ENCODE peak calls at places on chromosomes 7 and 10, in five cellular contexts. I is HCT116, L is tibial nerve, S is body of pancreas, T is H54. U is an unnamed sample.

GRCh38 chr10:49610015-49610734 is at the start of gene SLC18A3:
- DNase-seq in I (no peak), L (no peak), S (no peak), T (no peak), U (no peak)

GRCh38 chr7:148277042-148277660 is 313.4 kb upstream of the C7orf33 start:
- DNase-seq in I (no peak), L (no peak), S (no peak), T (no peak), U (no peak)

GRCh38 chr10:118615888-118616287 is 20.4 kb upstream of the PRLHR start:
- DNase-seq in I (peak), L (no peak), S (no peak), T (no peak), U (no peak)

GRCh38 chr10:69045441-69046300 is 42.2 kb upstream of the SRGN start:
- DNase-seq in I (no peak), L (no peak), S (no peak), T (no peak), U (no peak)

GRCh38 chr7:74000489-74001149 is 27.4 kb upstream of the ELN start:
- DNase-seq in I (no peak), L (no peak), S (no peak), T (no peak), U (no peak)

GRCh38 chr10:93475871-93476270 is 6.3 kb downstream of the MYOF start:
- DNase-seq in I (peak), L (no peak), S (no peak), T (no peak), U (no peak)

GRCh38 chr7:22860784-22861482 is 38.3 kb upstream of the TOMM7 start:
- DNase-seq in I (no peak), L (no peak), S (no peak), T (no peak), U (no peak)

GRCh38 chr10:100996678-100997363 is 2.8 kb upstream of the LZTS2 start:
- DNase-seq in I (no peak), L (no peak), S (peak), T (no peak), U (no peak)

GRCh38 chr10:122557516-122557915 is 3.0 kb upstream of the DMBT1 start:
- DNase-seq in I (peak), L (no peak), S (no peak), T (no peak), U (no peak)

GRCh38 chr10:7291487-7292113 is 119.2 kb downstream of the SFMBT2 start:
- DNase-seq in I (no peak), L (no peak), S (no peak), T (peak), U (no peak)

GRCh38 chr10:13053794-13054462 is 46.0 kb upstream of the OPTN start:
- DNase-seq in I (no peak), L (no peak), S (peak), T (no peak), U (no peak)

GRCh38 chr10:72935358-72935757 is 19.2 kb downstream of the PLA2G12B start:
- DNase-seq in I (peak), L (no peak), S (no peak), T (no peak), U (no peak)

GRCh38 chr10:75470901-75471300 is 39.5 kb downstream of the LRMDA start:
- DNase-seq in I (no peak), L (no peak), S (no peak), T (no peak), U (no peak)

GRCh38 chr7:56175086-56175760 is 59.0 kb upstream of the NUPR2 start:
- DNase-seq in I (no peak), L (no peak), S (peak), T (no peak), U (peak)

GRCh38 chr10:79178614-79179403 is 110.0 kb downstream of the ZMIZ1 start:
- DNase-seq in I (no peak), L (no peak), S (no peak), T (no peak), U (no peak)

GRCh38 chr10:114996542-114996941 is 58.5 kb downstream of the TRUB1 start:
- DNase-seq in I (no peak), L (no peak), S (no peak), T (no peak), U (no peak)

GRCh38 chr10:31320179-31320597 is 1.2 kb downstream of the ZEB1 start:
- DNase-seq in I (no peak), L (peak), S (peak), T (peak), U (no peak)

GRCh38 chr10:31319602-31320178 is 674 bp downstream of the ZEB1 start:
- DNase-seq in I (no peak), L (no peak), S (no peak), T (peak), U (no peak)

GRCh38 chr10:31321396-31321941 is 2.5 kb downstream of the ZEB1 start:
- DNase-seq in I (no peak), L (no peak), S (peak), T (no peak), U (no peak)

GRCh38 chr10:31318854-31319601 is at the start of gene ZEB1:
- DNase-seq in I (peak), L (peak), S (peak), T (peak), U (peak)

DNA sequence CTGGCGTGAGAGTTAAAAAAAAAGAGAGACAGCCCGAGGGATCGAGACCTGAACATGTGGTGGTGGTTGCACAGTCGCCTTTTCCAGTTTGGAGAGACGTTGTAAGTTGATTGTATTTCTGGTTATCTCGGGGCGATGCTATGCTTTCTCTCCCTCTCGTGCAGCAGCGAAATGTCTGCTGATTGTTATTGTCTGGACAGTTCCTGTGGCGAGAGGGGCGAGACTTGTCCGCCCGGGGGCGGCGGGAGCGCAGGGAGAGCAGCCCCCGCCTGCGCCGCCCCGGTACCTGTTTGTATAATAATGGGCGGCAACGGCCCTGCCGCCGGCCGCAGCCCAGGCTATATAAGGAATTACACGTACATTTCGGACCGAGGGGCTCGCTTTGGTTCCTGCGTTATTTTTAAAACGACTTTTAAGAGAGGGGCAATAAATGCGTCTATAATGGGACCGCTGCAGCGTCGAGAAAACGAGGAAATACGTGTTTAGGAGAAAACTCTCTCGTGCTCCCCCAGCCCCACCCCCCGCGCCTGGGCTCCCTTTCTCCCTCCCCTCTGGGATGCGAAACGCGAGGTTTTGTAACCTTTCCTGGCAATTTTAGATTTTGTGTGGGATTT is 1.7 kb downstream of the ZEB1 start:
- DNase-seq in I (no peak), L (peak), S (peak), T (peak), U (no peak)
- TF ChIP-seq POLR2A in I (no peak), L (no peak), S (no peak), T (no peak), U (no peak)

GRCh38 chr7:4995429-4995969 is 36.5 kb upstream of the MMD2 start:
- DNase-seq in I (no peak), L (no peak), S (no peak), T (no peak), U (no peak)
- TF ChIP-seq POLR2A in I (no peak), L (no peak), S (no peak), T (no peak), U (no peak)

GRCh38 chr7:2371329-2371728 is 16.7 kb downstream of the EIF3B start:
- DNase-seq in I (no peak), L (no peak), S (no peak), T (no peak), U (no peak)
- TF ChIP-seq POLR2A in I (no peak), L (no peak), S (no peak), T (no peak), U (no peak)

GRCh38 chr10:132331956-132332749 is at the start of gene LRRC27:
- DNase-seq in I (peak), L (peak), S (peak), T (peak), U (peak)
- TF ChIP-seq POLR2A in I (no peak), L (no peak), S (peak), T (peak), U (no peak)

DNA sequence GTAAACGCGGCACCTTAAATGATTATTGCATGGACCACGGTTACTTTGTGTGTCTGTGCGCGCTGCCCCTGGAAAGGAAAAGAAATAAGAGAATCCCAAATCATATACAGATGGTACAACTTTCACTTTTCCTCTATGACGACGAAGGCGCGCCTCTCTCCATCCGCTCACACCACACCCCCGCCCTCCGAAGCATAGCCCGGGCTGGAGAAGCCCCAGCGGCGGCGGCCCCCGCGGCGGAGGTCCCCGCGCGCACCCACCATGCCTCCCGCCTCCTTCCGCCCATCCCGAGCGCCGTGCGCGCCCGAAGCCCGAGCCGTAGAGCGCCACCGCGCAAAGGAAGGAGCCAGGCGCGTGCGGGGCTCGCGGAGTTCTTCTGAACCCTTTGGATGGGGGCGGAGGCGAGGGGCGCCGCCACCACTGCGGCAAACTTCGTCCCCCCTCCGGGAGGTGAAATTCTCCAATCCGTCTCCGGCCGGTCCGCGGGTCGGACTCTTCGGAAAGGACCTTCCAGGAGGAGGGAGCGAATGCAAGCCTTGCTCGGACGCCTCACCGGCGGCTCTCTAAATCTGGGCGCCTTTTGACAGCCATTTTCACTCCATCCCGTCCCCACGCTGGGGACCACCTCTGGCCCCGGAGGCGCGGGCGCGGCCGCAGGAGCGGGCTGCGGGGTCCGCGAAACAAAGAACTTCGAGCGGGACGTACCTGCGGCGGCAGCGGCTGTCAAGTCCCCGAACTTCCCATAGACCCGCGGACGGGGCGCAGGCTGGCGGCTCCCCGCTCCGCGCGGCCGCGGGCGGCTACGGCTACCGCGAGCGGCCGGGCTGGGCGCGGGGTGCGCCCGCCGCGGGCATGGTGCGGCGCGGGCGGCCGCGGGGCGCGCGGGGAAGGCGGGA is 495 bp downstream of the GLI3 start:
- DNase-seq in I (no peak), L (no peak), S (peak), T (peak), U (peak)
- TF ChIP-seq POLR2A in I (no peak), L (no peak), S (peak), T (peak), U (no peak)

DNA sequence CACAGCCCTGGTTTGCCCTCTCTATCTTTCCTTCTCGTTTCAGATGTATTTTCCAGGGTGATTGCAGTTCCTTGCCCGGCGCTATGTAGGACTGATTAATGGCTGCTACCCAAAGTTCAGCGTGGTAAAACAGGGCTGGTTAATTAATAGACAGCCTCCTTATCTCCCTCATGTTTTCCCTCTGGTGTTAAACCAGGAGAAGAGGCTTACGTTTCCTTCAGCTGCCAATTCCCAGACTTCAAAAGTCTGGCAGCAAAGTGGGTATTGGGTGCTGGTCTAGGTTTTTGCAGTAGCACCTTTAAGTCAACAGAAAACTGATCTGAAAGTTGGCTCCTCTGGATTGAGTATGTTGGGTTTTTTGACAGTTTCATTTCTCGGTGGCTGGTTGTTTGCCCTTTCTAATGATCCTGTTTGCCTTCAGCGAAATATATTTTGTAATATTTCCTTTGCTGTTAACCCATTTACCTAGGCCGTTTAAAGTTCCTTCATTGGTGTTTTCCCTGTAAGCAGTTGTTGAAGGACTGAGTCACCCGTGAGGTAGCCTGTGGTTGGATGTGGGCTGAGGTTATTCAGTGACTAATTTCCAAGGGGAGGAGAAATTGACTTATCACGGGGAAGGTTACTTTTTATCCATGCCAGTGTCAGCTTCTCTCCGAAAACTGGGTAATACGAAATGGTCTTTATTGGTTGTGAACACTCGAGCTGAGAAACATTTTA is 257.1 kb downstream of the KIAA1217 start:
- DNase-seq in I (peak), L (no peak), S (peak), T (peak), U (peak)
- TF ChIP-seq POLR2A in I (no peak), L (no peak), S (peak), T (no peak), U (peak)

GRCh38 chr10:23438547-23439451 is at the start of gene OTUD1:
- DNase-seq in I (peak), L (peak), S (peak), T (peak), U (peak)
- TF ChIP-seq POLR2A in I (no peak), L (peak), S (peak), T (peak), U (no peak)

GRCh38 chr7:64665980-64666674 is at the start of gene ZNF107:
- DNase-seq in I (peak), L (peak), S (peak), T (peak), U (peak)
- TF ChIP-seq POLR2A in I (no peak), L (no peak), S (peak), T (peak), U (peak)

GRCh38 chr7:64562621-64563275 is at the start of gene ZNF680:
- DNase-seq in I (peak), L (peak), S (peak), T (peak), U (peak)
- TF ChIP-seq POLR2A in I (peak), L (peak), S (peak), T (peak), U (peak)

U was measured in breast epithelium.